ENCODE peak calls at places on chromosomes 3 and 15, in seven cellular contexts. One of them, this sample, is unnamed.

GRCh38 chr15:29636921-29637320 is 185.3 kb downstream of the TJP1 start:
- DNase-seq in IMR-90: no peak
- DNase-seq in astrocyte of the spinal cord: no peak
- DNase-seq in AG09309: no peak
- DNase-seq in BJ: no peak
- DNase-seq in astrocyte: no peak
- DNase-seq in GM23338: no peak
- DNase-seq in this sample: no peak

GRCh38 chr3:37537914-37538691 is 323.6 kb upstream of the CTDSPL start:
- DNase-seq in IMR-90: no peak
- DNase-seq in astrocyte of the spinal cord: no peak
- DNase-seq in AG09309: no peak
- DNase-seq in BJ: no peak
- DNase-seq in astrocyte: no peak
- DNase-seq in GM23338: no peak
- DNase-seq in this sample: peak

GRCh38 chr3:52216585-52217408 is 8.6 kb downstream of the TLR9 start:
- DNase-seq in IMR-90: peak
- DNase-seq in astrocyte of the spinal cord: peak
- DNase-seq in AG09309: no peak
- DNase-seq in BJ: no peak
- DNase-seq in astrocyte: peak
- DNase-seq in GM23338: no peak
- DNase-seq in this sample: peak

GRCh38 chr15:50880221-50880620 is 28.3 kb upstream of the AP4E1 start:
- DNase-seq in IMR-90: no peak
- DNase-seq in astrocyte of the spinal cord: no peak
- DNase-seq in AG09309: no peak
- DNase-seq in BJ: no peak
- DNase-seq in astrocyte: peak
- DNase-seq in GM23338: no peak
- DNase-seq in this sample: no peak

GRCh38 chr3:122513386-122514122 is 1.2 kb downstream of the KPNA1 start:
- DNase-seq in IMR-90: peak
- DNase-seq in astrocyte of the spinal cord: no peak
- DNase-seq in AG09309: no peak
- DNase-seq in BJ: peak
- DNase-seq in astrocyte: peak
- DNase-seq in GM23338: peak
- DNase-seq in this sample: peak

GRCh38 chr15:79535536-79535935 is 103.4 kb downstream of the MINAR1 start:
- DNase-seq in IMR-90: no peak
- DNase-seq in astrocyte of the spinal cord: no peak
- DNase-seq in AG09309: no peak
- DNase-seq in BJ: no peak
- DNase-seq in astrocyte: peak
- DNase-seq in GM23338: no peak
- DNase-seq in this sample: peak

GRCh38 chr3:142844339-142844977 is 44.4 kb downstream of the PCOLCE2 start:
- DNase-seq in IMR-90: peak
- DNase-seq in astrocyte of the spinal cord: peak
- DNase-seq in AG09309: peak
- DNase-seq in BJ: no peak
- DNase-seq in astrocyte: peak
- DNase-seq in GM23338: peak
- DNase-seq in this sample: peak

GRCh38 chr3:122497425-122497824 is 17.3 kb downstream of the KPNA1 start:
- DNase-seq in IMR-90: peak
- DNase-seq in astrocyte of the spinal cord: peak
- DNase-seq in AG09309: peak
- DNase-seq in BJ: peak
- DNase-seq in astrocyte: peak
- DNase-seq in GM23338: no peak
- DNase-seq in this sample: peak

GRCh38 chr3:110625126-110625798 is 446.4 kb upstream of the NECTIN3 start:
- DNase-seq in IMR-90: no peak
- DNase-seq in astrocyte of the spinal cord: no peak
- DNase-seq in AG09309: no peak
- DNase-seq in BJ: no peak
- DNase-seq in astrocyte: no peak
- DNase-seq in GM23338: no peak
- DNase-seq in this sample: peak

GRCh38 chr15:40108061-40108854 is 421 bp downstream of the BMF start:
- DNase-seq in IMR-90: peak
- DNase-seq in astrocyte of the spinal cord: peak
- DNase-seq in AG09309: no peak
- DNase-seq in BJ: no peak
- DNase-seq in astrocyte: no peak
- DNase-seq in GM23338: peak
- DNase-seq in this sample: peak

DNA sequence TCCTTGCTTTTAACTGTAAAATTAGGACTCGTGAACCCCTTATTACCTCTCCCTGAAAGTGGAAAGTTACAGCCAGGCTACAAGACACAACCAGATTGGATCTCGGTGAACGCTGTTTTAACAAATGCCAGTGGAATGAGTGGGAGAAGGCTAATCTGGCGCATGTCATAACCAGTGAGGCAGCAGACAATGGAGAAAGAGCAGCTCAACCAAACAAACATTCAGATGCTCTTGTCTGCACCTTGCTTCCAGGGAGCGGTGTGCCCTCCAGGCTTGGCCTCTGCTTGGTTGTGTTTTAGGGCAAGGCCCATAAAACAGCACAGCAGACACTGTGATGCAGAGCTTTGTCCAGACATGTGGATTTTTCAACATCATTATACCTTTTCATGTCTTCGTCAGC is 45.9 kb upstream of the ATP1B3 start:
- DNase-seq in IMR-90: peak
- DNase-seq in astrocyte of the spinal cord: no peak
- DNase-seq in AG09309: no peak
- DNase-seq in BJ: no peak
- DNase-seq in astrocyte: no peak
- DNase-seq in GM23338: no peak
- DNase-seq in this sample: peak
- TF ChIP-seq CTCF in IMR-90: no peak
- TF ChIP-seq CTCF in astrocyte of the spinal cord: no peak
- TF ChIP-seq CTCF in AG09309: no peak
- TF ChIP-seq CTCF in BJ: no peak
- TF ChIP-seq CTCF in astrocyte: no peak
- TF ChIP-seq CTCF in GM23338: no peak
- TF ChIP-seq CTCF in this sample: no peak

DNA sequence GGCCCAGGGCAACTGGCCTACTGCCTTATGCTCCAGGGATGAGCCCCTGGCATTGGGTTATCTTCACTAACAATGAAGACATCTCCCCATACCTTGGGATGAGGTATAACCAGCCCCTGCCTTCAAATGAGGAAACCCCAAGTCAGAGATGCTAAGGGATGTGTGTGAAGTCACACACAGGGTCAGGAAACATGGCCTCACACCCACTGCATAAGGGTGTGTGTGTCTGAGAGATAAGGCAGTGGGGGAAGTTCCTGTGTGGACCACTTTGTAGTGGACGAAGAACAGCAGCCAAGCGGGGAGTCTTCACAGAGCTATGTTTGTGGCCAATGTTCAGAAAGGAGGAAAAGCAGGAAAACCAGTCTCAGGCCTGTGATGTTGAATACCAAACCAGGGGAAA is 10.5 kb downstream of the ELP6 start:
- DNase-seq in IMR-90: no peak
- DNase-seq in astrocyte of the spinal cord: no peak
- DNase-seq in AG09309: no peak
- DNase-seq in BJ: no peak
- DNase-seq in astrocyte: no peak
- DNase-seq in GM23338: no peak
- DNase-seq in this sample: no peak
- H3K4me3 ChIP-seq in IMR-90: no peak
- H3K4me3 ChIP-seq in astrocyte of the spinal cord: no peak
- H3K4me3 ChIP-seq in AG09309: no peak
- H3K4me3 ChIP-seq in BJ: no peak
- H3K4me3 ChIP-seq in astrocyte: no peak
- H3K4me3 ChIP-seq in GM23338: no peak
- H3K4me3 ChIP-seq in this sample: no peak

GRCh38 chr15:67579164-67579563 is 36.7 kb downstream of the MAP2K5 start:
- DNase-seq in IMR-90: no peak
- DNase-seq in astrocyte of the spinal cord: no peak
- DNase-seq in AG09309: no peak
- DNase-seq in BJ: no peak
- DNase-seq in astrocyte: no peak
- DNase-seq in GM23338: no peak
- DNase-seq in this sample: no peak

GRCh38 chr15:67578020-67578600 is 35.6 kb downstream of the MAP2K5 start:
- DNase-seq in IMR-90: peak
- DNase-seq in astrocyte of the spinal cord: no peak
- DNase-seq in AG09309: no peak
- DNase-seq in BJ: no peak
- DNase-seq in astrocyte: no peak
- DNase-seq in GM23338: no peak
- DNase-seq in this sample: no peak

GRCh38 chr15:67584157-67584556 is 41.7 kb downstream of the MAP2K5 start:
- DNase-seq in IMR-90: no peak
- DNase-seq in astrocyte of the spinal cord: no peak
- DNase-seq in AG09309: no peak
- DNase-seq in BJ: no peak
- DNase-seq in astrocyte: no peak
- DNase-seq in GM23338: no peak
- DNase-seq in this sample: no peak

GRCh38 chr15:67574981-67575632 is 32.6 kb downstream of the MAP2K5 start:
- DNase-seq in IMR-90: no peak
- DNase-seq in astrocyte of the spinal cord: peak
- DNase-seq in AG09309: no peak
- DNase-seq in BJ: no peak
- DNase-seq in astrocyte: peak
- DNase-seq in GM23338: peak
- DNase-seq in this sample: no peak

GRCh38 chr15:67579967-67580366 is 37.5 kb downstream of the MAP2K5 start:
- DNase-seq in IMR-90: no peak
- DNase-seq in astrocyte of the spinal cord: no peak
- DNase-seq in AG09309: no peak
- DNase-seq in BJ: no peak
- DNase-seq in astrocyte: no peak
- DNase-seq in GM23338: no peak
- DNase-seq in this sample: no peak
- TF ChIP-seq CTCF in IMR-90: no peak
- TF ChIP-seq CTCF in astrocyte of the spinal cord: no peak
- TF ChIP-seq CTCF in AG09309: no peak
- TF ChIP-seq CTCF in BJ: no peak
- TF ChIP-seq CTCF in astrocyte: no peak
- TF ChIP-seq CTCF in GM23338: no peak
- TF ChIP-seq CTCF in this sample: no peak

DNA sequence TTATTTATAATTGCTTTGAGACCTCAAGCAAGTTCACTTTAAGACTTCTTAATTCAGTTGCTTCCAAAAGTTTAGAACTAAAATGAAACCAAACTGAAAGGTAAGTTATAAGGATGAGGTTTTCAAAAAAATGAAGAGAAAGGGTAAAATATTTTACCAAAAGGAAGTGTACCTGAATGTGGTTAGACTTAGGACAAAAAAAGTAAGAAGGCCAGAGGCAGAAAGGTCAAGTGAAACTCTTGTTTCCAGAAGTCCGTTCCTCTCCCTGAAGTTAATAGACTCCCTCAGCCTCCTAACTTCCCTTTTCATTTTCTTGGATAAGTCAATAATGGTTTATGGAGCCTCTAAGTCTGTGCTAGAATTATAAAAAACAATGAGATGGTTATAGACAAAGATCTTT is 16.6 kb downstream of the BTLA start:
- DNase-seq in IMR-90: no peak
- DNase-seq in astrocyte of the spinal cord: no peak
- DNase-seq in AG09309: no peak
- DNase-seq in BJ: no peak
- DNase-seq in astrocyte: no peak
- DNase-seq in GM23338: no peak
- DNase-seq in this sample: no peak
- H3K4me3 ChIP-seq in IMR-90: no peak
- H3K4me3 ChIP-seq in astrocyte of the spinal cord: no peak
- H3K4me3 ChIP-seq in AG09309: no peak
- H3K4me3 ChIP-seq in BJ: no peak
- H3K4me3 ChIP-seq in astrocyte: no peak
- H3K4me3 ChIP-seq in GM23338: no peak
- H3K4me3 ChIP-seq in this sample: no peak